ENCODE peak calls at places on chromosomes 4 and X, in seven cellular contexts. X is prostate gland, O is HCT116, M is heart left ventricle, Q is uterus, W is ovary, P is tibial nerve. G is an unnamed sample.

GRCh38 chr4:98519268-98519993 is 139.0 kb downstream of the TSPAN5 start:
- DNase-seq in M (no peak), W (peak; percentile 58), P (no peak), X (no peak), Q (peak; percentile 43), O (no peak), G (no peak)

GRCh38 chr4:139581096-139581495 is 25.1 kb upstream of the SETD7 start:
- DNase-seq in P (no peak), W (no peak), Q (peak; percentile 70), O (no peak), X (no peak), M (no peak), G (no peak)

GRCh38 chr4:144582105-144582850 is 63.7 kb upstream of the HHIP start:
- DNase-seq in M (no peak), O (no peak), Q (no peak), X (no peak), W (no peak), P (no peak), G (no peak)

GRCh38 chr4:73421708-73422457 is 14.1 kb upstream of the AFP start:
- DNase-seq in W (no peak), X (no peak), P (no peak), Q (no peak), O (no peak), M (no peak), G (no peak)

GRCh38 chr4:94827481-94828110 is 69.8 kb downstream of the BMPR1B start:
- DNase-seq in O (peak; percentile 62), X (no peak), P (no peak), M (no peak), W (no peak), Q (no peak), G (no peak)

GRCh38 chrX:126238220-126238619 is 72.1 kb upstream of the DCAF12L2 start:
- DNase-seq in M (no peak), O (no peak), P (no peak), Q (no peak), W (no peak), X (no peak), G (no peak)

GRCh38 chr4:84480082-84480481 is 19.0 kb downstream of the NKX6-1 start:
- DNase-seq in Q (no peak), X (no peak), O (no peak), M (no peak), W (no peak), P (no peak), G (no peak)

GRCh38 chrX:1323315-1323714 is 13.3 kb upstream of the IL3RA start:
- DNase-seq in O (peak; percentile 65), Q (no peak), M (peak; percentile 42), X (no peak), W (no peak), P (peak; percentile 15), G (no peak)

GRCh38 chr4:48100248-48100647 is 33.8 kb downstream of the TXK start:
- DNase-seq in Q (no peak), P (no peak), W (no peak), M (no peak), X (no peak), O (no peak), G (no peak)

GRCh38 chr4:184821242-184821641 is 4.5 kb downstream of the ACSL1 start:
- DNase-seq in O (no peak), Q (no peak), X (no peak), P (no peak), M (no peak), W (no peak), G (no peak)

GRCh38 chr4:41232406-41232805 is 18.1 kb upstream of the APBB2 start:
- DNase-seq in W (no peak), P (no peak), O (no peak), X (no peak), M (no peak), Q (no peak), G (no peak)

GRCh38 chr4:145909331-145909730 is 29.3 kb downstream of the ZNF827 start:
- DNase-seq in Q (peak; percentile 88), X (peak; percentile 62), P (no peak), W (peak; percentile 85), O (no peak), M (peak; percentile 86), G (peak; percentile 67)

GRCh38 chr4:174517502-174517901 is 4.8 kb downstream of the HPGD start:
- DNase-seq in M (no peak), Q (no peak), X (no peak), O (no peak), W (no peak), P (no peak), G (no peak)

GRCh38 chrX:118603981-118604380 is 108.4 kb downstream of the DOCK11 start:
- DNase-seq in M (peak; percentile 38), P (peak; percentile 25), Q (peak; percentile 42), O (peak; percentile 46), X (peak; percentile 10), W (no peak), G (peak; percentile 36)

DNA sequence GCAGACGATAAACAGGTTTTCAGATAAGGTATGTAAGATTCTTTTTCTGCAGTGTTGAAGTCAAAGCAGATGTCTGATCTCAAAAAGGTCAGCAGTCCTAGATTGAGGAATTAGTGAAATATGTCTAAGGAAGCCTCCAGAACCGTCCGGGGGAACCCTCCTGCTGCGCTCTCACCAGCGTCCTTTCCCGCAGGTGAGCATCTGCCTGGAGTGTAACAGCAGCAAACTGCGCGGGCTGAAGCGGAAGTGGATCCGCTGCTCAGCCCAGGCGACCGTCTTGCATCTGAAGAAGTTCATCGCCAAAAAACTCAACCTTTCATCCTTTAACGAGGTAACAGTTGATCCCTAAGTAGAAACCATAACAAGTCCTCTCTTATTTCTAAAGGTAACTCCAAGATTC is 55.5 kb downstream of the PCGF3 start:
- DNase-seq in P (no peak), O (no peak), Q (no peak), M (peak; percentile 16), X (no peak), W (no peak), G (no peak)
- H3K9me3 ChIP-seq in P (no peaks in the 10 kb centered on the region), O (no peaks in the 10 kb centered on the region), Q (no peaks in the 10 kb centered on the region), M (no peaks in the 10 kb centered on the region), X (no peaks in the 10 kb centered on the region), W (no peaks in the 10 kb centered on the region), G (no peaks in the 10 kb centered on the region)

DNA sequence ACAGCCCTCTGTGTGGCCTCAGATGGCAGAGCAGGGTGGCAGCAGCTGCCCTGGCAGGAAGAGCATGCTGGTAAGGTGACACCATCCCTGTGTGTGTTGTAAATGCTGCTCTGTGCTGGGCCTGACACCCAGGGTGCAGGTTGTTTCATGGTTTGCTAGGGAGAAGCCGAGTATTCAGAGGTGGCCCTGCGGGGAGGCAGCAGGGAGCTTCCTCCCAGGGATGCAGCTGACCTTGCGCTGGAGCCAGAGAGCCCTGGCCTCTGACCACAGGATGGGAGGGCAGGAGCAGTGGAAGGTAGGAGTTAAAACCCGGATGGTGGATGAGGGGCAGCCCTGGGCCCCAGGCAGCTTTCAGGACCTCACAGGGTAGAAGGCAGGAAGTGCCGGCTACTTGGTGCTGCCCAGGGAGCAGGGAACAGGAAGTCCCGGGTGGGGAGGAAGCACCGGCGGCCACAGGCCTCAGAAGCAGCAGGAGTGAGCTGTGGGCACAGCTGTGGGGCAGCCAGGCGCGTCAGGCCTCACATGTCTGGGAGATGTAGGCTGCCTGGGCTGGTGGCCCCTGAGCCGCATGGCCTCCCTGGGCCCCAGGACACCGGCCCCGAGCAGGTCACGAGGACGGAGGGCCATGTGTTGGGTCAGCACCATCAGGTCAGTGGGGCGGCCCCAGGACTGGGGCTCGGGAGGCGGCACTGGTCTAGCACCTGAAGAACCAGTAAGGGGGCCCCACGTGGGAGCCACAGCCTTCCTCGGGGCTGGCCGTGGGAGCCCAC is 19.1 kb downstream of the SH3BP2 start:
- DNase-seq in M (peak; percentile 81), P (peak; percentile 55), X (no peak), Q (peak; percentile 52), O (peak; percentile 16), W (peak; percentile 74), G (peak; percentile 70)
- TF ChIP-seq POLR2A in M (no peak), P (peak; percentile 19), X (no peak), Q (no peak), O (peak; percentile 54), W (no peak), G (peak; percentile 24)

GRCh38 chrX:42530027-42530426 is 247.9 kb downstream of the PPP1R2C start:
- DNase-seq in O (no peak), P (no peak), W (no peak), M (no peak), Q (no peak), X (no peak), G (no peak)
- TF ChIP-seq CTCF in O (no peak), P (no peak), W (no peak), M (no peak), Q (no peak), X (no peak), G (no peak)

GRCh38 chrX:153057281-153057680 is 1.0 kb downstream of the PNMA3 start:
- DNase-seq in X (no peak), Q (no peak), W (no peak), O (no peak), P (no peak), M (peak; percentile 23), G (no peak)

GRCh38 chrX:153063315-153063714 is 7.0 kb downstream of the PNMA3 start:
- DNase-seq in W (no peak), O (no peak), M (no peak), X (no peak), P (no peak), Q (no peak), G (no peak)

GRCh38 chrX:153059191-153060094 is 3.2 kb downstream of the PNMA3 start:
- DNase-seq in P (no peak), Q (no peak), M (no peak), W (no peak), X (no peak), O (no peak), G (no peak)

GRCh38 chrX:153061732-153062131 is 5.5 kb downstream of the PNMA3 start:
- DNase-seq in P (no peak), M (no peak), X (no peak), O (no peak), W (no peak), Q (no peak), G (no peak)

GRCh38 chrX:153060095-153060445 is 3.8 kb downstream of the PNMA3 start:
- DNase-seq in W (no peak), O (no peak), X (no peak), M (no peak), Q (no peak), P (no peak), G (no peak)
- H3K9me3 ChIP-seq in W (no peaks in the 10 kb centered on the region), O (no peaks in the 10 kb centered on the region), X (no peaks in the 10 kb centered on the region), M (no peaks in the 10 kb centered on the region), Q (no peaks in the 10 kb centered on the region), P (no peaks in the 10 kb centered on the region), G (no peaks in the 10 kb centered on the region)

GRCh38 chr4:55725057-55725456 is 89.0 kb upstream of the NMU start:
- DNase-seq in W (no peak), M (no peak), X (no peak), P (no peak), Q (no peak), O (no peak), G (no peak)
- TF ChIP-seq POLR2A in W (no peak), M (no peak), X (no peak), P (no peak), Q (no peak), O (no peak), G (no peak)

G was measured in gastrocnemius medialis.